ENCODE peak calls at places on chromosomes 13 and 19, in five cellular contexts. One of them, this sample, is unnamed. For H3K4me1 and H3K36me3, the result is how much of the 10 kb centered on the place peaks cover.

GRCh38 chr13:71685072-71685471 is 181.9 kb downstream of the DACH1 start:
- DNase-seq in ovary: no peak
- DNase-seq in upper lobe of left lung: no peak
- DNase-seq in CD4-positive, alpha-beta memory T cell: no peak
- DNase-seq in SJSA1: no peak
- DNase-seq in this sample: no peak

GRCh38 chr13:38563739-38564138 is 123.1 kb upstream of the FREM2 start:
- DNase-seq in ovary: no peak
- DNase-seq in upper lobe of left lung: no peak
- DNase-seq in CD4-positive, alpha-beta memory T cell: no peak
- DNase-seq in SJSA1: no peak
- DNase-seq in this sample: no peak

GRCh38 chr13:49935171-49936084 is 712 bp downstream of the SPRYD7 start:
- DNase-seq in ovary: no peak
- DNase-seq in upper lobe of left lung: peak
- DNase-seq in CD4-positive, alpha-beta memory T cell: peak
- DNase-seq in SJSA1: peak
- DNase-seq in this sample: peak

GRCh38 chr13:87244256-87244870 is 426.8 kb upstream of the SLITRK5 start:
- DNase-seq in ovary: no peak
- DNase-seq in upper lobe of left lung: no peak
- DNase-seq in CD4-positive, alpha-beta memory T cell: no peak
- DNase-seq in SJSA1: no peak
- DNase-seq in this sample: no peak

GRCh38 chr19:39845621-39846175 is 481 bp downstream of the FBL start:
- DNase-seq in ovary: peak
- DNase-seq in upper lobe of left lung: no peak
- DNase-seq in CD4-positive, alpha-beta memory T cell: peak
- DNase-seq in SJSA1: no peak
- DNase-seq in this sample: no peak

GRCh38 chr19:30549151-30549550 is 177.0 kb downstream of the ZNF536 start:
- DNase-seq in ovary: no peak
- DNase-seq in upper lobe of left lung: no peak
- DNase-seq in CD4-positive, alpha-beta memory T cell: no peak
- DNase-seq in SJSA1: no peak
- DNase-seq in this sample: no peak

GRCh38 chr19:37920591-37921450 is 13.8 kb downstream of the SIPA1L3 start:
- DNase-seq in ovary: no peak
- DNase-seq in upper lobe of left lung: no peak
- DNase-seq in CD4-positive, alpha-beta memory T cell: no peak
- DNase-seq in SJSA1: no peak
- DNase-seq in this sample: no peak

GRCh38 chr13:49086711-49087110 is 111.0 kb downstream of the FNDC3A start:
- DNase-seq in ovary: no peak
- DNase-seq in upper lobe of left lung: no peak
- DNase-seq in CD4-positive, alpha-beta memory T cell: no peak
- DNase-seq in SJSA1: no peak
- DNase-seq in this sample: no peak

GRCh38 chr19:28292822-28293500 is 920.0 kb downstream of the UQCRFS1 start:
- DNase-seq in ovary: no peak
- DNase-seq in upper lobe of left lung: no peak
- DNase-seq in CD4-positive, alpha-beta memory T cell: no peak
- DNase-seq in SJSA1: no peak
- DNase-seq in this sample: no peak

GRCh38 chr13:41505209-41505835 is 48.0 kb downstream of the RGCC start:
- DNase-seq in ovary: no peak
- DNase-seq in upper lobe of left lung: no peak
- DNase-seq in CD4-positive, alpha-beta memory T cell: no peak
- DNase-seq in SJSA1: no peak
- DNase-seq in this sample: no peak

GRCh38 chr19:2834294-2834871 is 6.9 kb upstream of the ZNF555 start:
- DNase-seq in ovary: no peak
- DNase-seq in upper lobe of left lung: no peak
- DNase-seq in CD4-positive, alpha-beta memory T cell: no peak
- DNase-seq in SJSA1: no peak
- DNase-seq in this sample: no peak

GRCh38 chr19:10637894-10638293 is 12.5 kb downstream of the SLC44A2 start:
- DNase-seq in ovary: no peak
- DNase-seq in upper lobe of left lung: no peak
- DNase-seq in CD4-positive, alpha-beta memory T cell: no peak
- DNase-seq in SJSA1: no peak
- DNase-seq in this sample: no peak

GRCh38 chr13:45398862-45399261 is 19.3 kb downstream of the SLC25A30 start:
- DNase-seq in ovary: no peak
- DNase-seq in upper lobe of left lung: no peak
- DNase-seq in CD4-positive, alpha-beta memory T cell: peak
- DNase-seq in SJSA1: no peak
- DNase-seq in this sample: no peak

GRCh38 chr19:19106061-19106551 is 32.2 kb downstream of the TMEM161A start:
- DNase-seq in ovary: peak
- DNase-seq in upper lobe of left lung: no peak
- DNase-seq in CD4-positive, alpha-beta memory T cell: no peak
- DNase-seq in SJSA1: no peak
- DNase-seq in this sample: no peak

GRCh38 chr19:7669641-7670040 is 792 bp downstream of the RETN start:
- DNase-seq in ovary: no peak
- DNase-seq in upper lobe of left lung: no peak
- DNase-seq in CD4-positive, alpha-beta memory T cell: no peak
- DNase-seq in SJSA1: no peak
- DNase-seq in this sample: no peak
- H3K4me1 ChIP-seq in ovary: under half
- H3K4me1 ChIP-seq in upper lobe of left lung: under half
- H3K4me1 ChIP-seq in CD4-positive, alpha-beta memory T cell: under half
- H3K4me1 ChIP-seq in SJSA1: under half
- H3K4me1 ChIP-seq in this sample: under half

GRCh38 chr19:34089566-34089965 is 82.7 kb upstream of the LSM14A start:
- DNase-seq in ovary: no peak
- DNase-seq in upper lobe of left lung: no peak
- DNase-seq in CD4-positive, alpha-beta memory T cell: no peak
- DNase-seq in SJSA1: no peak
- DNase-seq in this sample: no peak

GRCh38 chr19:34085336-34085735 is 87.0 kb upstream of the LSM14A start:
- DNase-seq in ovary: no peak
- DNase-seq in upper lobe of left lung: no peak
- DNase-seq in CD4-positive, alpha-beta memory T cell: no peak
- DNase-seq in SJSA1: no peak
- DNase-seq in this sample: no peak

GRCh38 chr19:34082289-34083077 is 89.8 kb upstream of the LSM14A start:
- DNase-seq in ovary: peak
- DNase-seq in upper lobe of left lung: no peak
- DNase-seq in CD4-positive, alpha-beta memory T cell: no peak
- DNase-seq in SJSA1: no peak
- DNase-seq in this sample: no peak

GRCh38 chr19:34084396-34085145 is 87.7 kb upstream of the LSM14A start:
- DNase-seq in ovary: no peak
- DNase-seq in upper lobe of left lung: no peak
- DNase-seq in CD4-positive, alpha-beta memory T cell: no peak
- DNase-seq in SJSA1: no peak
- DNase-seq in this sample: no peak

DNA sequence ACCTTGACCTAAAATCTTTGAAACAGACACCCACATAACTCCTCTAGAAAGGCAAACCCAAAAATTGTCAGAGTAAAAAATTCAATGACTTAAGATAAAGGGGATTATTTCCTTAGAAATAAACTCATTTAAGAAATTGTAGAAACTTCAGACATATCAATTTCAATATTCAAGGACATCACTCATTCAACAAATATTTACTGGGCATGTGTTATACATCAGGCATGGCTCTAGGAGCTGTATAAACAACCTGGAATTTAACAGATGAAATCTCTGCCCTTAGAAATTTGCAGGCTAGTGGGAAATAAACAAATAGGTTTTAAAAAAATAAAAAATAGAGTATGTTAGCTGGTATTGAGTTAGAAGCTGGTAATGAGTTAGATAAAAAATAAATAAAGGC is 84.0 kb upstream of the LSM14A start:
- DNase-seq in ovary: no peak
- DNase-seq in upper lobe of left lung: no peak
- DNase-seq in CD4-positive, alpha-beta memory T cell: no peak
- DNase-seq in SJSA1: no peak
- DNase-seq in this sample: no peak
- H3K4me3 ChIP-seq in ovary: no peak
- H3K4me3 ChIP-seq in upper lobe of left lung: no peak
- H3K4me3 ChIP-seq in CD4-positive, alpha-beta memory T cell: no peak
- H3K4me3 ChIP-seq in SJSA1: no peak
- H3K4me3 ChIP-seq in this sample: no peak

GRCh38 chr19:47155141-47155540 is 24.5 kb downstream of the SAE1 start:
- DNase-seq in ovary: no peak
- DNase-seq in upper lobe of left lung: no peak
- DNase-seq in CD4-positive, alpha-beta memory T cell: no peak
- DNase-seq in SJSA1: no peak
- DNase-seq in this sample: no peak
- H3K36me3 ChIP-seq in ovary: under half
- H3K36me3 ChIP-seq in upper lobe of left lung: under half
- H3K36me3 ChIP-seq in CD4-positive, alpha-beta memory T cell: under half
- H3K36me3 ChIP-seq in SJSA1: half or more
- H3K36me3 ChIP-seq in this sample: under half

DNA sequence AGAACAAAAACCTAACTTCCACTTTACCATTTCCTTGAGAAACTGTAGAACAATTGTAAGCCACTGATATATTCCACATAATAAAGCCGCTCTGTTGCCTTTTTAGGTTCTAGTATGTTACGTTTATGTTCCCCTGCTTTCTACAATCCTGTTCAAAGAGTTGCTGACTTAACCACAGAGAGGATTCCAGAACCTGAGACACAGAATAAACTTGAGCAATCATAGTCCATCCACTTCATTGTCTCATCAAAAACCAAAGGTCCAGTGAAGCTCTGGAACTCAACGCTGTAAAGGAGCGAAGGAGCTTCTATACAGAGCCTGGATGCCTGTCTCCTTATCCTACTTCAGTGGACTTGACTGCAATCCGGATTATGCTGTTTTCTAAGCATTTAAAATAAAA is 4.6 kb downstream of the STARD13 start:
- DNase-seq in ovary: no peak
- DNase-seq in upper lobe of left lung: no peak
- DNase-seq in CD4-positive, alpha-beta memory T cell: no peak
- DNase-seq in SJSA1: no peak
- DNase-seq in this sample: no peak
- H3K4me1 ChIP-seq in ovary: under half
- H3K4me1 ChIP-seq in upper lobe of left lung: half or more
- H3K4me1 ChIP-seq in CD4-positive, alpha-beta memory T cell: under half
- H3K4me1 ChIP-seq in SJSA1: half or more
- H3K4me1 ChIP-seq in this sample: under half

GRCh38 chr19:1775951-1776605 is 22.8 kb downstream of the ONECUT3 start:
- DNase-seq in ovary: no peak
- DNase-seq in upper lobe of left lung: no peak
- DNase-seq in CD4-positive, alpha-beta memory T cell: peak
- DNase-seq in SJSA1: no peak
- DNase-seq in this sample: no peak

GRCh38 chr19:1776606-1777147 is 23.4 kb downstream of the ONECUT3 start:
- DNase-seq in ovary: no peak
- DNase-seq in upper lobe of left lung: no peak
- DNase-seq in CD4-positive, alpha-beta memory T cell: peak
- DNase-seq in SJSA1: no peak
- DNase-seq in this sample: no peak

GRCh38 chr19:1773173-1773572 is 19.9 kb downstream of the ONECUT3 start:
- DNase-seq in ovary: no peak
- DNase-seq in upper lobe of left lung: no peak
- DNase-seq in CD4-positive, alpha-beta memory T cell: peak
- DNase-seq in SJSA1: no peak
- DNase-seq in this sample: no peak

GRCh38 chr19:1777149-1777548 is 23.8 kb downstream of the ONECUT3 start:
- DNase-seq in ovary: no peak
- DNase-seq in upper lobe of left lung: no peak
- DNase-seq in CD4-positive, alpha-beta memory T cell: no peak
- DNase-seq in SJSA1: no peak
- DNase-seq in this sample: no peak

DNA sequence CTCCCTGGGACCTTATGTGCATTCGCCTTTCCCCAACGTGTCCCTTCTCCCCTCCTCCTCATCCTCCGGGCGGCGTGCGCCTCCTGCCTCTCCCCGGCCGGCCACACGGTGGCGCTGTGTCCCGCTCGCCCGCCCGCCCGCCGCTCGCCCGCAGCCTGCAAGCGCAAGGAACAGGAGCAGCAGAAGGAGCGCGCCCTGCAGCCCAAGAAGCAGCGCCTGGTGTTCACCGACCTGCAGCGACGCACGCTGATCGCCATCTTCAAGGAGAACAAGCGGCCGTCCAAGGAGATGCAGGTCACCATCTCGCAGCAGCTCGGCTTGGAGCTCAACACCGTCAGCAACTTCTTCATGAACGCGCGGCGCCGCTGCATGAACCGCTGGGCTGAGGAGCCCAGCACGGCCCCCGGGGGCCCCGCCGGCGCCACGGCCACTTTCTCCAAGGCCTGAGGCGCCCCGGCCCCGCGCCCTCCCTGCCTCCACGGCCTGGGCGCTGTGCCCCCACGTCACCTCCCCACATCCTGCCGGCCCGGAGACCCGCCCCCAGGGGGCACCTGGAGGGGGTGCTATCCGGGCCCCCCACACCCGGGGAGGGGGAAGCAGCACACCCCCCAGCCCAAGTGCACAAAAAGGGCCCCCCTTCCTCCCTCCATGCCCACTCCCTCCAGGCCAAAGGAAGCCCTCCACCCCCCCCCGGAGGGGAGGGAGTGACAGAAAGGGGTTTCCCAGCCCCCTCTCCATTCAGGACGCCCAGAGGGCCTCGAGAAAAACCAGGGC is 21.9 kb downstream of the ONECUT3 start:
- DNase-seq in ovary: no peak
- DNase-seq in upper lobe of left lung: no peak
- DNase-seq in CD4-positive, alpha-beta memory T cell: peak
- DNase-seq in SJSA1: no peak
- DNase-seq in this sample: no peak
- H3K4me3 ChIP-seq in ovary: no peak
- H3K4me3 ChIP-seq in upper lobe of left lung: no peak
- H3K4me3 ChIP-seq in CD4-positive, alpha-beta memory T cell: no peak
- H3K4me3 ChIP-seq in SJSA1: no peak
- H3K4me3 ChIP-seq in this sample: no peak

GRCh38 chr19:8468124-8468523 is 23.3 kb downstream of the HNRNPM start:
- DNase-seq in ovary: no peak
- DNase-seq in upper lobe of left lung: no peak
- DNase-seq in CD4-positive, alpha-beta memory T cell: no peak
- DNase-seq in SJSA1: no peak
- DNase-seq in this sample: no peak
- H3K36me3 ChIP-seq in ovary: under half
- H3K36me3 ChIP-seq in upper lobe of left lung: half or more
- H3K36me3 ChIP-seq in CD4-positive, alpha-beta memory T cell: half or more
- H3K36me3 ChIP-seq in SJSA1: half or more
- H3K36me3 ChIP-seq in this sample: under half